ENCODE peak calls at places on chromosome 16, in five cellular contexts. B, V, C, Z and E are unnamed samples.
A peak's percentile ranks its signal among the peaks of the same experiment; 100 is the strongest.

GRCh38 chr16:3656491-3657468 is 2.3 kb downstream of the DNASE1 start:
- DNase-seq in B (peak; percentile 56), V (no peak), C (no peak), Z (no peak), E (no peak)

GRCh38 chr16:17377360-17378324 is 93.1 kb downstream of the XYLT1 start:
- DNase-seq in B (no peak), V (no peak), C (no peak), Z (no peak), E (no peak)

GRCh38 chr16:87123356-87124001 is 193.7 kb downstream of the C16orf95 start:
- DNase-seq in B (no peak), V (no peak), C (no peak), Z (no peak), E (no peak)

GRCh38 chr16:56941856-56942331 is 10.0 kb downstream of the HERPUD1 start:
- DNase-seq in B (peak; percentile 25), V (no peak), C (no peak), Z (no peak), E (no peak)

GRCh38 chr16:48487287-48487686 is 102.1 kb upstream of the SIAH1 start:
- DNase-seq in B (no peak), V (no peak), C (no peak), Z (no peak), E (no peak)

GRCh38 chr16:67155305-67156145 is 4.2 kb downstream of the TRADD start:
- DNase-seq in B (peak; percentile 96), V (peak; percentile 83), C (peak; percentile 60), Z (no peak), E (no peak)

GRCh38 chr16:10039220-10040096 is 142.8 kb downstream of the GRIN2A start:
- DNase-seq in B (no peak), V (no peak), C (no peak), Z (no peak), E (no peak)

GRCh38 chr16:21644674-21645073 is 7.7 kb downstream of the IGSF6 start:
- DNase-seq in B (no peak), V (no peak), C (no peak), Z (no peak), E (no peak)

GRCh38 chr16:85898521-85899442 is at the start of gene IRF8:
- DNase-seq in B (peak; percentile 95), V (peak; percentile 76), C (peak; percentile 81), Z (no peak), E (no peak)

GRCh38 chr16:89360760-89361435 is 129.5 kb downstream of the ANKRD11 start:
- DNase-seq in B (peak; percentile 92), V (peak; percentile 40), C (peak; percentile 37), Z (no peak), E (no peak)
- TF ChIP-seq POLR2AphosphoS5 in B (peak; percentile 86), V (peak; percentile 15), C (peak; percentile 65), Z (no peak), E (no peak)

DNA sequence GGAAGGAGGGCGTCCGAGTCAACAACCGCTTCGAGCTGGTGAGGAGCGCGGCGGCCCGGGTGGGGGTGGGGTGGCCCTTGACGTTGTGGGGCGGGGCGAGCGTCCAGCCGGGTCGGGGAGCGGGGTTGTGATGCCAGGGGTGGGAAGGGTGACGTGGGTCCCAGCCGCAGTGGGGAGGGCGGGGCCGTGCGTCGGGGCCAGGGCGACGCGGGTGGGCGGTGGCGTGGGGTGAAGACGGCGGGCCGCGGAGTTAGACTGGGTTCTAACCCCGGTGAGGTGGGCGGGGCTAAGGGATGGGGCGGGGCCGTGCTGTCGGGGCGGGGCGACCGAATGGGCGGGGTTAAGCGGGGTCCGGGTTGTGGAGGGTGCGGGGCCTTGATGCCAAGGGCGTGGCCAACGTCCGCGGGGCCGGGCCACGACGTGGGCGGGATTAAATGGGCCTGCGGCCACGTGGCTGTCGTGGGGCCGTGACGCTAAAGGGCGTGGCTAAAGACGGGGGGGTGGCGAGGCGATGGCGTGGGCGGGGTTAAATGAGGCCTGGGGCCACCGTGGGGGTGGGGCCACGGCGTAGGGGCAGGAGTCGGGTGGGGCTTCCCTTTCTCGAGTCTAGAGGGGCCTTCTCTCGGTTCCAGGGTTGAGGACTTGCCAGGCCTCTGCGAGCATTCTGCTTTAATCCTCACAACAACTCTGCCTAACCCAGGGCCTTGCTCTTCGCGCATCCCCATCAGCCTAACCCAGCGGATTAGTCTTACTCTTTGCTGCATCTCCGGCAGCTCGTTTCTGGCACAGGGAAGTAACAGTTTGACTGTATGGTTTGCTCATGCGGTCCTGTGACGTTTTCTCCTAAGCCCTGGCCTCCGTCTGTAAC is 664 bp downstream of the TCF25 start:
- DNase-seq in B (peak; percentile 98), V (peak; percentile 97), C (peak; percentile 96), Z (peak; percentile 94), E (no peak)
- TF ChIP-seq POLR2AphosphoS5 in B (no peak), V (peak; percentile 68), C (no peak), Z (no peak), E (no peak)

GRCh38 chr16:30650369-30651123 is at the start of gene PRR14:
- DNase-seq in B (peak; percentile 100), V (peak; percentile 100), C (peak; percentile 100), Z (peak; percentile 97), E (peak; percentile 99)
- TF ChIP-seq POLR2AphosphoS5 in B (peak; percentile 83), V (peak; percentile 92), C (no peak), Z (peak; percentile 52), E (peak; percentile 97)

GRCh38 chr16:66093217-66093616 is 273.3 kb upstream of the CDH5 start:
- DNase-seq in B (no peak), V (no peak), C (no peak), Z (no peak), E (no peak)

GRCh38 chr16:66095676-66096075 is 270.8 kb upstream of the CDH5 start:
- DNase-seq in B (no peak), V (no peak), C (no peak), Z (no peak), E (no peak)

GRCh38 chr16:66085651-66086050 is 280.8 kb upstream of the CDH5 start:
- DNase-seq in B (no peak), V (no peak), C (no peak), Z (no peak), E (no peak)

GRCh38 chr16:66087308-66087707 is 279.2 kb upstream of the CDH5 start:
- DNase-seq in B (no peak), V (no peak), C (no peak), Z (no peak), E (no peak)

DNA sequence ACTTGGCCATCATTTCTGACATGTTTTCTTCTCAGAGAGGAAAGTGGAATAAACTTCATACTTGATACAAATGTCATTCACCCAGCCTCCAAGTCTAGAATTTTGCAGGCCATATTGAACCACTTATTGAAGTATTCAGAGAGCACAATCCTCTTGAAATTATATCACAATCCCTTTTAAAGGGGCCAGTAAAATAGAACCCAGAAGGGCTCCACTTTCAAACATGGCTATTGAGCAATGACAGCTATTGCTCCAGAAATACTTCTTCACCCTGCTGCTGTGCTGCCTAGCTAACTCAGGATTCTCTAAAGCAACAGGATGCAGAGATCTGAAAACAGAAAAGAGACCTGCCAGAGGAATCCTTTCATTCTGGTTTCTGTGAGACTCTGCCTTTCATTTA is 275.0 kb upstream of the CDH5 start:
- DNase-seq in B (no peak), V (no peak), C (no peak), Z (no peak), E (no peak)
- TF ChIP-seq POLR2AphosphoS5 in B (no peak), V (no peak), C (no peak), Z (no peak), E (no peak)

DNA sequence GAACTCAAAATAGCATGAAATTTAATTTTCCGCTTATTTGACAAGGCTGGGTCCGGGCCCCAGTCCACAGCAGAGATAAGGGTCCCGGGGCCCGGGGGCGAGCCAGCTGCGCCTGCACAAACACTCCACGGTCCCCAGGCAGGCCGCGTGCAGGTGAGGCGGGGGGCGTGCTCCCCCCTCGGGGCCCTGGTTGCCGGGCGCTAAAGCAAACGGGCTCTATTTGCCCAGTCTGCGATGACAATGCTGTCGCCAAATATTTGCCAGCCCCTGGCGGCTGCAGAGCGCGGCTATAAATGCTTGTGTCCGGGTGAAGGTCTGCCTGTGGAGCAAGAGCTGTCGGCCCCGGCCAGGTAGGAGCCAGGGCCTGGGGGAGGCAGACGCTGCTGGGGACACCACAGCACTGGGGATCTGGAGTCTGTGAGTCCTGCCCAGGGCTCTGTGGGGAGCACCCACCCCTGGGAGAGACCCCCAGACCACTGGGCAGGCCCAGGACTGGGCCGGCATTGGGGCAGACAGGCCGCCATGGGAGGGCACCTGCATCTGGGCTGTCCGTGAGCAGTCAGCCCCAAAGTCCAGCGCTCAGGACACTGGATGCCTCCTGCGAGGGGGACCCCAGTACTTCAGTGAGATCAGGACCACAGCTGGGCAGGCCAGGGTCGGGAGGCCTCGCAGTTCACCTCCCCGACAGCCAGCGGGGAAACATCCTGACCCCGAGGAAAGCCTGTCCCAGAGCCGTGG is at the start of gene PERCC1:
- DNase-seq in B (no peak), V (peak; percentile 79), C (no peak), Z (no peak), E (no peak)
- TF ChIP-seq POLR2AphosphoS5 in B (no peak), V (peak; percentile 53), C (no peak), Z (no peak), E (no peak)

DNA sequence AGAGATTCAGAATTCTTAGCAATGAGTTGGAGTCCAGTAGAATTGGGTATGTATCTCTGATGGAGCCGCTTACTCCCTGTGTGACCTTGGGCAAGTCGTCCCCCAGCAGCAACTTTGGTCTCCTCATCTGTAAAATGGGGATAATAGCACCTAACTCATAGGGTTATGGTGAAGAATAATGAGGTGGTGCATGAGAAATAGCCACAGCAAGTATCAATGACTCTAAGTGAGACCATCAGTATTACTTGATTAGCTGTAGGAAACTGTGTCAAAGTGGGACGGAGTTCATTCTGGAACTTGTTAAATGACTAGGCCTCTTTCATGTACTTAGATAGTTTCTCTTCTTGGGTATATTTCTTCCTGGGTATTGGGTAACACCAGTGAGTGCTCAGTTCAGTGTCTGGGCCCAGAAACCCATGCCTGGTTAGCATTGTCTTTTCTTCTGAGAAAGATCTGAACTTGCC is 6.4 kb downstream of the PRKCB start:
- DNase-seq in B (no peak), V (no peak), C (no peak), Z (no peak), E (no peak)
- TF ChIP-seq POLR2AphosphoS5 in B (no peak), V (no peak), C (no peak), Z (no peak), E (no peak)